ENCODE peak calls at places on chromosome 3, in four cellular contexts. P, Z, E and C are unnamed samples.

GRCh38 chr3:82939491-82940097 is 1178.1 kb upstream of the GBE1 start:
- DNase-seq in P (no peak), Z (no peak), E (no peak), C (no peak)

GRCh38 chr3:52606373-52607085 is 70.1 kb downstream of the UQCC5 start:
- DNase-seq in P (peak; percentile 3), Z (peak; percentile 47), E (peak; percentile 17), C (no peak)

GRCh38 chr3:10753964-10754363 is 62.1 kb upstream of the SLC6A11 start:
- DNase-seq in P (no peak), Z (peak; percentile 28), E (peak; percentile 24), C (no peak)

GRCh38 chr3:63966871-63967270 is 54.7 kb upstream of the SCAANT1 start:
- DNase-seq in P (no peak), Z (no peak), E (no peak), C (no peak)

GRCh38 chr3:31804251-31805051 is 176.6 kb downstream of the OSBPL10 start:
- DNase-seq in P (no peak), Z (no peak), E (peak; percentile 41), C (no peak)

GRCh38 chr3:132256984-132257383 is 60.2 kb upstream of the ACP3 start:
- DNase-seq in P (peak; percentile 26), Z (peak; percentile 75), E (peak; percentile 81), C (no peak)

GRCh38 chr3:188431553-188431952 is 277.6 kb downstream of the LPP start:
- DNase-seq in P (no peak), Z (peak; percentile 58), E (peak; percentile 33), C (no peak)

GRCh38 chr3:160473233-160473632 is 23.6 kb upstream of the TRIM59 start:
- DNase-seq in P (peak; percentile 54), Z (peak; percentile 95), E (peak; percentile 55), C (peak; percentile 86)

GRCh38 chr3:127722104-127722784 is 49.5 kb downstream of the ABTB1 start:
- DNase-seq in P (no peak), Z (no peak), E (no peak), C (no peak)

GRCh38 chr3:188179006-188179966 is 25.3 kb downstream of the LPP start:
- DNase-seq in P (no peak), Z (peak; percentile 73), E (peak; percentile 80), C (peak; percentile 63)

GRCh38 chr3:32176989-32177701 is 61.3 kb upstream of the CMTM8 start:
- DNase-seq in P (peak; percentile 20), Z (peak; percentile 74), E (peak; percentile 58), C (no peak)

GRCh38 chr3:150170843-150171513 is 200.3 kb upstream of the PFN2 start:
- DNase-seq in P (no peak), Z (no peak), E (peak; percentile 59), C (no peak)

GRCh38 chr3:70876154-70876553 is 563.7 kb upstream of the MDFIC2 start:
- DNase-seq in P (no peak), Z (no peak), E (no peak), C (no peak)

GRCh38 chr3:156985689-156986088 is 159.5 kb downstream of the LEKR1 start:
- DNase-seq in P (no peak), Z (no peak), E (no peak), C (no peak)

GRCh38 chr3:149657796-149658443 is at the start of gene WWTR1:
- DNase-seq in P (peak; percentile 86), Z (peak; percentile 94), E (peak; percentile 95), C (peak; percentile 79)

GRCh38 chr3:195908439-195909293 is at the start of gene TNK2:
- DNase-seq in P (no peak), Z (no peak), E (no peak), C (no peak)

GRCh38 chr3:68560728-68561127 is 371.6 kb downstream of the TAFA4 start:
- DNase-seq in P (no peak), Z (no peak), E (no peak), C (no peak)

GRCh38 chr3:11559816-11560633 is 83.7 kb downstream of the VGLL4 start:
- DNase-seq in P (no peak), Z (no peak), E (no peak), C (no peak)

GRCh38 chr3:65811050-65811766 is 227.5 kb downstream of the MAGI1 start:
- DNase-seq in P (no peak), Z (peak; percentile 78), E (peak; percentile 8), C (no peak)

GRCh38 chr3:15361494-15362214 is 29.3 kb upstream of the SH3BP5 start:
- DNase-seq in P (no peak), Z (peak; percentile 77), E (no peak), C (no peak)

GRCh38 chr3:71584216-71585061 is 911 bp upstream of the FOXP1 start:
- DNase-seq in P (no peak), Z (peak; percentile 49), E (peak; percentile 61), C (no peak)

GRCh38 chr3:86702381-86702958 is 288.5 kb downstream of the VGLL3 start:
- DNase-seq in P (no peak), Z (peak; percentile 4), E (peak; percentile 23), C (no peak)

GRCh38 chr3:17643691-17644090 is 98.7 kb downstream of the TBC1D5 start:
- DNase-seq in P (no peak), Z (peak; percentile 53), E (peak; percentile 62), C (peak; percentile 60)

GRCh38 chr3:6861989-6862879 is 1.3 kb downstream of the GRM7 start:
- DNase-seq in P (no peak), Z (no peak), E (no peak), C (no peak)

GRCh38 chr3:133799794-133800585 is 5.6 kb upstream of the SRPRB start:
- DNase-seq in P (no peak), Z (peak; percentile 51), E (no peak), C (no peak)

GRCh38 chr3:140447991-140448390 is 229.9 kb upstream of the TRIM42 start:
- DNase-seq in P (no peak), Z (no peak), E (no peak), C (no peak)

GRCh38 chr3:129461461-129462146 is 21.6 kb downstream of the IFT122 start:
- DNase-seq in P (no peak), Z (peak; percentile 81), E (peak; percentile 34), C (no peak)

GRCh38 chr3:61820306-61820992 is 259.1 kb downstream of the PTPRG start:
- DNase-seq in P (no peak), Z (no peak), E (no peak), C (no peak)

GRCh38 chr3:159364511-159364910 is 562.7 kb downstream of the MFSD1 start:
- DNase-seq in P (no peak), Z (no peak), E (no peak), C (no peak)

GRCh38 chr3:197019535-197019934 is 10.1 kb downstream of the MELTF start:
- DNase-seq in P (no peak), Z (no peak), E (no peak), C (no peak)

GRCh38 chr3:43620953-43621405 is 832 bp downstream of the ANO10 start:
- DNase-seq in P (no peak), Z (no peak), E (peak; percentile 26), C (no peak)

GRCh38 chr3:130490246-130490645 is 26.7 kb upstream of the COL6A6 start:
- DNase-seq in P (no peak), Z (peak; percentile 59), E (no peak), C (no peak)

GRCh38 chr3:12947504-12948369 is 106.4 kb upstream of the RPL32 start:
- DNase-seq in P (no peak), Z (peak; percentile 64), E (peak; percentile 75), C (no peak)

GRCh38 chr3:10981961-10982360 is 10.6 kb upstream of the SLC6A1 start:
- DNase-seq in P (no peak), Z (peak; percentile 19), E (no peak), C (no peak)

GRCh38 chr3:24684506-24685023 is 189.9 kb upstream of the THRB start:
- DNase-seq in P (no peak), Z (no peak), E (no peak), C (no peak)

GRCh38 chr3:138649134-138649533 is 40.6 kb downstream of the FAIM start:
- DNase-seq in P (no peak), Z (no peak), E (no peak), C (no peak)
- H3K4me3 ChIP-seq in P (no peak overlapping the region), Z (no peak overlapping the region), E (no peak overlapping the region), C (no peak overlapping the region)

GRCh38 chr3:115084686-115085085 is 62.4 kb downstream of the ZBTB20 start:
- DNase-seq in P (no peak), Z (no peak), E (no peak), C (no peak)

GRCh38 chr3:115081444-115081843 is 65.6 kb downstream of the ZBTB20 start:
- DNase-seq in P (no peak), Z (no peak), E (no peak), C (no peak)

GRCh38 chr3:115086379-115086778 is 60.7 kb downstream of the ZBTB20 start:
- DNase-seq in P (no peak), Z (no peak), E (no peak), C (no peak)

GRCh38 chr3:115087512-115087911 is 59.6 kb downstream of the ZBTB20 start:
- DNase-seq in P (no peak), Z (no peak), E (no peak), C (no peak)

GRCh38 chr3:115085197-115085865 is 61.8 kb downstream of the ZBTB20 start:
- DNase-seq in P (no peak), Z (peak; percentile 36), E (no peak), C (no peak)
- TF ChIP-seq CTCF in P (peak; percentile 32), Z (peak; percentile 43), E (peak; percentile 39), C (no peak)

GRCh38 chr3:122415104-122415744 is 638 bp downstream of the WDR5B start:
- DNase-seq in P (no peak), Z (peak; percentile 40), E (peak; percentile 36), C (no peak)

GRCh38 chr3:122415762-122416654 is at the start of gene WDR5B:
- DNase-seq in P (peak; percentile 95), Z (peak; percentile 96), E (peak; percentile 98), C (peak; percentile 86)

GRCh38 chr3:122421101-122421500 is 5.2 kb upstream of the WDR5B start:
- DNase-seq in P (no peak), Z (no peak), E (no peak), C (no peak)

GRCh38 chr3:122414391-122414790 is 1.5 kb downstream of the WDR5B start:
- DNase-seq in P (no peak), Z (peak; percentile 48), E (no peak), C (no peak)

GRCh38 chr3:122416966-122417365 is 1.1 kb upstream of the WDR5B start:
- DNase-seq in P (no peak), Z (peak; percentile 29), E (peak; percentile 17), C (no peak)
- H3K4me3 ChIP-seq in P (peak overlapping the region; percentile 90), Z (peak overlapping the region; percentile 96), E (peak overlapping the region; percentile 83), C (peak overlapping the region; percentile 87)

GRCh38 chr3:37761583-37761982 is 100.1 kb upstream of the CTDSPL start:
- DNase-seq in P (no peak), Z (no peak), E (no peak), C (no peak)

GRCh38 chr3:37763338-37763737 is 98.3 kb upstream of the CTDSPL start:
- DNase-seq in P (no peak), Z (no peak), E (no peak), C (no peak)

GRCh38 chr3:37762286-37762685 is 99.4 kb upstream of the CTDSPL start:
- DNase-seq in P (no peak), Z (no peak), E (no peak), C (no peak)

GRCh38 chr3:37761043-37761442 is 100.6 kb upstream of the CTDSPL start:
- DNase-seq in P (no peak), Z (no peak), E (no peak), C (no peak)

DNA sequence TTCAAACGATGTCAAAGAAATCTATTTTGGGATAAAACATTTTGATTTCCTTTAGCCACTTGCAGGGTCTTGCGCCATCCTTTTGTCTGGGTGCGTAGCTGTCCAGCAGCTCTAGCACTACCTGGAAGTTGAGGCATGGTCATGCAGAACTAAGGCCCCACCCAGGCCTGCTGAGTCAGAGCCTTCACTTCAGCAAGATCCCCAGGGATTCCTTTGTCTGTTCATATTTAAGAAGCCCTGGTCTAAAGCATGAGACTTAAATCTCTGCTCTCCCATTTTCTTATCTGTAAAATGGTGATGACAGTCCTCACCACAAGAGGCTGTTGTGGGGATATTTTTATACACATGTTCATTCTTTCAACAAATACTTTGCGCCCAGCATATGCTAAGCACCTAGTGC is 99.0 kb upstream of the CTDSPL start:
- DNase-seq in P (no peak), Z (peak; percentile 53), E (no peak), C (no peak)
- TF ChIP-seq CTCF in P (no peak), Z (no peak), E (no peak), C (no peak)